ENCODE peak calls at places on chromosomes 7 and 10, in ten cellular contexts. P, T, D, S, K, Z, U, O, C and I are unnamed samples. For H3K9me3, the result is how much of the 10 kb centered on the place peaks cover.

GRCh38 chr7:99596408-99596955 is 1.6 kb upstream of the TMEM225B start:
- DNase-seq in U (no peak), K (no peak), P (no peak), S (no peak), T (no peak), C (no peak), O (no peak), Z (no peak), D (no peak), I (no peak)

GRCh38 chr10:76397957-76398665 is 966.7 kb downstream of the LRMDA start:
- DNase-seq in T (no peak), D (no peak), K (no peak), O (no peak), U (peak), C (no peak), Z (no peak), S (no peak), P (no peak), I (no peak)

GRCh38 chr10:23702977-23703414 is 264.1 kb downstream of the OTUD1 start:
- DNase-seq in S (peak), U (peak), T (peak), D (no peak), C (peak), P (peak), O (peak), Z (peak), K (peak), I (peak)

GRCh38 chr10:125006921-125007391 is 65.0 kb downstream of the ZRANB1 start:
- DNase-seq in U (no peak), T (no peak), K (no peak), Z (peak), P (no peak), O (no peak), C (no peak), S (no peak), D (peak), I (no peak)

GRCh38 chr7:69399038-69399800 is 199.1 kb upstream of the AUTS2 start:
- DNase-seq in U (no peak), C (no peak), Z (no peak), P (no peak), S (no peak), D (peak), O (no peak), T (no peak), K (no peak), I (no peak)

GRCh38 chr10:102644066-102644645 is at the start of gene TRIM8:
- DNase-seq in O (peak), S (peak), K (peak), C (no peak), Z (no peak), D (peak), U (no peak), T (no peak), P (peak), I (peak)

GRCh38 chr10:17616403-17617030 is 657 bp downstream of the HACD1 start:
- DNase-seq in S (no peak), U (peak), O (peak), K (peak), P (peak), Z (peak), D (peak), C (peak), T (peak), I (peak)

GRCh38 chr10:75475470-75476182 is 44.2 kb downstream of the LRMDA start:
- DNase-seq in D (no peak), K (no peak), C (no peak), T (peak), U (no peak), S (no peak), O (no peak), P (no peak), Z (no peak), I (no peak)

GRCh38 chr7:51139796-51140195 is 176.8 kb downstream of the COBL start:
- DNase-seq in O (peak), S (no peak), P (no peak), K (no peak), T (no peak), U (peak), Z (no peak), C (no peak), D (no peak), I (no peak)

GRCh38 chr7:43164757-43165156 is 52.3 kb downstream of the HECW1 start:
- DNase-seq in K (no peak), P (no peak), S (no peak), D (no peak), C (peak), Z (peak), T (peak), U (no peak), O (no peak), I (no peak)

GRCh38 chr7:106281919-106282318 is 2.9 kb downstream of the NAMPT start:
- DNase-seq in P (no peak), Z (no peak), K (no peak), C (no peak), U (no peak), D (no peak), O (no peak), T (no peak), S (no peak), I (no peak)

GRCh38 chr10:29648983-29649268 is 14.2 kb upstream of the SVIL start:
- DNase-seq in Z (peak), U (no peak), S (no peak), D (no peak), O (no peak), P (peak), C (no peak), K (no peak), T (peak), I (peak)

GRCh38 chr7:98840604-98841508 is 29.0 kb downstream of the TMEM130 start:
- DNase-seq in S (no peak), D (no peak), O (no peak), P (no peak), T (no peak), K (no peak), C (no peak), U (no peak), Z (peak), I (no peak)

GRCh38 chr7:88141025-88141424 is 78.8 kb downstream of the SRI start:
- DNase-seq in P (no peak), T (no peak), O (peak), Z (no peak), S (no peak), D (no peak), U (peak), C (no peak), K (peak), I (no peak)

GRCh38 chr7:46695045-46695708 is 774.1 kb upstream of the IGFBP3 start:
- DNase-seq in S (no peak), C (peak), O (peak), D (no peak), P (no peak), K (no peak), U (no peak), Z (no peak), T (peak), I (no peak)

GRCh38 chr7:157975401-157976372 is 611.9 kb downstream of the PTPRN2 start:
- DNase-seq in D (peak), S (no peak), P (no peak), U (no peak), C (no peak), K (no peak), Z (no peak), T (no peak), O (no peak), I (no peak)

GRCh38 chr7:82506702-82507101 is 63.1 kb upstream of the CACNA2D1 start:
- DNase-seq in C (no peak), Z (peak), P (no peak), U (peak), T (peak), K (no peak), O (no peak), D (no peak), S (no peak), I (no peak)

GRCh38 chr10:98338896-98339295 is 70.9 kb upstream of the LOXL4 start:
- DNase-seq in O (no peak), C (no peak), U (no peak), T (peak), S (no peak), D (no peak), Z (peak), K (no peak), P (no peak), I (no peak)

GRCh38 chr7:139078399-139078798 is 31.1 kb downstream of the ZC3HAV1 start:
- DNase-seq in T (peak), C (no peak), P (no peak), U (no peak), K (no peak), O (no peak), S (no peak), D (no peak), Z (peak), I (no peak)

GRCh38 chr10:49174926-49175500 is 13.2 kb downstream of the TMEM273 start:
- DNase-seq in T (no peak), Z (no peak), U (peak), K (peak), C (no peak), P (no peak), S (no peak), D (no peak), O (no peak), I (no peak)

GRCh38 chr10:88505265-88505664 is 77.9 kb downstream of the RNLS start:
- DNase-seq in Z (no peak), T (no peak), D (no peak), C (no peak), U (no peak), O (no peak), S (no peak), K (no peak), P (no peak), I (no peak)

GRCh38 chr7:50791363-50791762 is 8.7 kb upstream of the GRB10 start:
- DNase-seq in S (no peak), O (no peak), P (no peak), D (no peak), K (no peak), U (no peak), C (no peak), T (no peak), Z (no peak), I (no peak)

GRCh38 chr10:5291501-5292195 is 73.1 kb upstream of the UCN3 start:
- DNase-seq in K (no peak), U (no peak), Z (peak), C (peak), T (peak), O (no peak), D (peak), S (peak), P (peak), I (peak)

GRCh38 chr7:24885305-24885704 is 94.7 kb downstream of the OSBPL3 start:
- DNase-seq in P (no peak), C (no peak), O (peak), U (no peak), D (no peak), T (no peak), Z (no peak), K (no peak), S (no peak), I (no peak)

GRCh38 chr10:96227206-96227605 is 44.2 kb downstream of the BLNK start:
- DNase-seq in U (no peak), Z (no peak), S (no peak), C (no peak), D (no peak), O (no peak), T (no peak), K (no peak), P (no peak), I (no peak)

GRCh38 chr7:48971173-48971572 is 46.8 kb downstream of the CDC14C start:
- DNase-seq in K (no peak), S (no peak), P (no peak), O (no peak), Z (no peak), D (no peak), C (no peak), T (no peak), U (no peak), I (no peak)

GRCh38 chr7:47440320-47440719 is 141.6 kb downstream of the TNS3 start:
- DNase-seq in T (no peak), U (no peak), Z (no peak), S (no peak), C (no peak), O (no peak), D (no peak), K (no peak), P (no peak), I (no peak)

GRCh38 chr7:55556031-55556430 is 16.3 kb downstream of the VOPP1 start:
- DNase-seq in T (no peak), D (no peak), U (no peak), O (no peak), K (no peak), S (peak), Z (no peak), C (no peak), P (peak), I (no peak)

GRCh38 chr10:71985542-71986250 is 21.5 kb downstream of the CHST3 start:
- DNase-seq in S (no peak), U (no peak), K (no peak), O (no peak), P (no peak), C (no peak), T (peak), Z (peak), D (no peak), I (no peak)

GRCh38 chr7:29622335-29623265 is 59.0 kb downstream of the PRR15 start:
- DNase-seq in S (no peak), P (no peak), O (no peak), K (no peak), C (peak), U (no peak), T (peak), D (no peak), Z (peak), I (no peak)

GRCh38 chr7:8823486-8823885 is 390.1 kb downstream of the NXPH1 start:
- DNase-seq in O (no peak), S (no peak), C (no peak), U (no peak), P (no peak), Z (no peak), D (no peak), T (no peak), K (peak), I (no peak)

GRCh38 chr7:76232698-76233097 is 31.0 kb downstream of the SRRM3 start:
- DNase-seq in P (no peak), K (no peak), S (no peak), T (no peak), Z (no peak), C (no peak), U (no peak), O (no peak), D (no peak), I (no peak)

GRCh38 chr10:33001908-33002492 is 44.0 kb upstream of the ITGB1 start:
- DNase-seq in O (no peak), C (no peak), U (no peak), K (no peak), Z (no peak), P (no peak), T (no peak), D (no peak), S (no peak), I (no peak)

GRCh38 chr7:88219781-88220747 is at the start of gene SRI:
- DNase-seq in K (peak), P (peak), C (peak), D (peak), O (peak), S (peak), U (peak), T (peak), Z (peak), I (peak)

GRCh38 chr7:71131256-71131752 is 640 bp upstream of the GALNT17 start:
- DNase-seq in K (no peak), D (peak), C (no peak), U (peak), P (peak), O (peak), Z (no peak), S (peak), T (no peak), I (no peak)
- TF ChIP-seq CTCF in K (no peak), D (no peak), C (no peak), U (peak), P (no peak), O (no peak), Z (no peak), S (no peak), T (no peak), I (no peak)

GRCh38 chr10:45612741-45613140 is 59.8 kb downstream of the ZFAND4 start:
- DNase-seq in T (no peak), U (no peak), S (no peak), K (no peak), Z (no peak), O (no peak), P (no peak), D (no peak), C (no peak), I (no peak)
- H3K4me3 ChIP-seq in T (no peak), U (no peak), S (no peak), K (no peak), Z (no peak), O (no peak), P (no peak), D (no peak), C (no peak), I (no peak)

GRCh38 chr10:108904163-108904878 is 1019.0 kb downstream of the XPNPEP1 start:
- DNase-seq in K (no peak), O (no peak), U (no peak), T (peak), S (no peak), D (no peak), P (no peak), C (no peak), Z (no peak), I (no peak)
- H3K9me3 ChIP-seq in K (under half), O (under half), U (under half), T (under half), S (under half), D (under half), P (under half), C (under half), Z (under half), I (under half)

DNA sequence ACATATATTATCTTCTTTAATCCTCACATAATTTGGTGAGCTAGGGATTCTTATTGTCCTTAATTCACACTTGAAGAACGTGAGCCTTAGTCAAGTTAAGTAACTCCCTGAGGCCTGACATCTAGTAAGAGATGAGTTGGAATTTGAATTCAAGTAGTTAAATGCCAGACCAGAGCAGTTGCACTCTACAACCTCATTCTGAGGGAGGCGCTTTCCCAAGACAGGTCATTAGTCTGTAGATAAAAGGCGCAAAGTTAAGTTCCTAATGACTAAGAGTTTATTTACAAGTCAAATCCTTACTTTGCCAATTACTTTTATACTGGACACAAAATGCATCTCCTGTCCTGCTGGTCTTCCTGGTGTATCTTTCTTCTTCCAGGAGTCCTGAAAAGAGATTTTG is 3.6 kb upstream of the EXOC6 start:
- DNase-seq in T (no peak), U (no peak), S (no peak), P (no peak), Z (peak), D (no peak), K (no peak), O (no peak), C (no peak), I (no peak)
- TF ChIP-seq CTCF in T (no peak), U (no peak), S (no peak), P (no peak), Z (no peak), D (no peak), K (no peak), O (no peak), C (no peak), I (no peak)

GRCh38 chr10:73779018-73779417 is 2.8 kb upstream of the CHCHD1 start:
- DNase-seq in U (no peak), C (no peak), P (no peak), Z (no peak), K (no peak), S (no peak), O (no peak), T (no peak), D (no peak), I (no peak)

GRCh38 chr10:73772280-73773151 is 9.3 kb upstream of the CHCHD1 start:
- DNase-seq in T (peak), P (peak), Z (peak), O (peak), U (peak), S (peak), D (peak), C (peak), K (peak), I (peak)

GRCh38 chr10:73773152-73773879 is 8.5 kb upstream of the CHCHD1 start:
- DNase-seq in C (no peak), O (no peak), K (no peak), S (no peak), Z (peak), D (no peak), U (no peak), T (no peak), P (no peak), I (no peak)

GRCh38 chr10:73771722-73772279 is 10.0 kb upstream of the CHCHD1 start:
- DNase-seq in K (no peak), S (peak), U (peak), C (peak), T (peak), O (no peak), P (peak), Z (peak), D (peak), I (no peak)

GRCh38 chr10:73774637-73775036 is 7.2 kb upstream of the CHCHD1 start:
- DNase-seq in D (no peak), T (peak), P (no peak), K (peak), U (no peak), O (no peak), Z (peak), S (peak), C (no peak), I (no peak)
- H3K4me3 ChIP-seq in D (peak), T (peak), P (peak), K (peak), U (no peak), O (no peak), Z (peak), S (peak), C (peak), I (no peak)

DNA sequence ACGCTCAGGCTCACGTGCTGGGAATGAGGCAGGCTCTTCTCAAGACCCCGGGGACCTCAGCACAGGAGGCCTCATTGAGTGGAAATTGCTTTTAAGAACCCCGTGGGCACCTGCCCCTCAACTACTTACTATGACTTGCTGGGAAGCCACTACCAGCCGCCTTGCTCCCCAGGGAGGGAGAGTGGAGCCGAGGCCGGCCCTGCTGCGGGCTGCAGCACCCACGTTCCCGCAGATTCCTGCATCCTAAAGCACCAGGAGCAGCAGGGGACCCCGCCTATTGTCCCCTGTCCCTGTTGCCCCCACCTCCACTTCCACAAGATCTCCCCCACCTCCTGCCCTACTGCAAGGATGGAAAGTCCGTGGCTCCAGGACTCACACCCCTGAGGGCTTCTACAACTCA is 541.6 kb upstream of the PFKP start:
- DNase-seq in Z (no peak), K (no peak), D (no peak), S (no peak), P (no peak), U (no peak), O (no peak), T (no peak), C (no peak), I (no peak)
- H3K9me3 ChIP-seq in Z (under half), K (under half), D (under half), S (under half), P (under half), U (under half), O (under half), T (under half), C (under half), I (half or more)

DNA sequence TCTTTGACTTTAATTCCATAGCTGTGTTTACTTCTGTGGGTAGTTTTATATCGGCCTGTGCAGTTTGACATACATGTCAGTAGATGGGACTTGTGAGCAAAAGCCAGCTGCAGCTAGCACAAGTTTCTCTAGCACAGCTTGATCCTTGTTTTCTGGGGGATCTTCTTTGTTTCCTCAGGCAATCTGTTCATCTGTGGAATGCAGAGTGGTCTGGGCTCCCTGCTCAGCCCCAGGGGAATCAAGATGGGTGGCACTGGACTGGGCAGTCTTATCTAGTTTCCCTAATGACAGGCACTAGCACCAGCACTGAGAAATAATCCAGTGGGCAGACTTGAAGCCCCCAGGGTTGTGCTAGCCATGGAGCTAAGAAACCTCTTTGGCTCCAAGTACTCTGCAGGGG is 40.8 kb downstream of the CYP2C19 start:
- DNase-seq in K (no peak), C (no peak), Z (no peak), O (no peak), P (no peak), S (no peak), T (no peak), D (no peak), U (no peak), I (no peak)
- TF ChIP-seq CTCF in K (no peak), C (no peak), Z (no peak), O (no peak), P (no peak), S (no peak), T (no peak), D (no peak), U (no peak), I (no peak)

GRCh38 chr10:13765641-13766341 is 179.0 kb downstream of the PRPF18 start:
- DNase-seq in O (peak), C (no peak), P (peak), Z (no peak), D (no peak), T (no peak), U (no peak), S (no peak), K (peak), I (no peak)
- H3K4me3 ChIP-seq in O (no peak), C (no peak), P (no peak), Z (no peak), D (no peak), T (no peak), U (no peak), S (no peak), K (peak), I (no peak)